ENCODE peak calls at places on chromosomes 11 and 22, in seven cellular contexts. M is BJ, L is retinal pigment epithelial cell, O is AG04450, H is A549, Y is uterus, C is GM23338. E is an unnamed sample.

GRCh38 chr11:72069787-72070251 is 10.5 kb downstream of the NUMA1 start:
- DNase-seq in M (peak), L (peak), O (peak), H (peak), Y (peak), C (peak), E (no peak)

GRCh38 chr11:72553748-72554147 is 119.4 kb upstream of the CLPB start:
- DNase-seq in M (no peak), L (no peak), O (no peak), H (peak), Y (no peak), C (peak), E (peak)

GRCh38 chr22:48445113-48445827 is 1382.4 kb downstream of the BRD1 start:
- DNase-seq in M (no peak), L (no peak), O (no peak), H (peak), Y (no peak), C (no peak), E (no peak)

GRCh38 chr11:117096140-117096972 is 1.9 kb downstream of the SIK3 start:
- DNase-seq in M (peak), L (no peak), O (no peak), H (peak), Y (no peak), C (peak), E (peak)

GRCh38 chr11:64095949-64096348 is 60.2 kb downstream of the FLRT1 start:
- DNase-seq in M (no peak), L (no peak), O (no peak), H (no peak), Y (no peak), C (no peak), E (no peak)

GRCh38 chr11:112989198-112989597 is 28.0 kb downstream of the NCAM1 start:
- DNase-seq in M (no peak), L (no peak), O (no peak), H (no peak), Y (no peak), C (no peak), E (no peak)

GRCh38 chr11:27421819-27422494 is 50.6 kb downstream of the LGR4 start:
- DNase-seq in M (no peak), L (no peak), O (no peak), H (no peak), Y (no peak), C (no peak), E (no peak)

GRCh38 chr11:73981051-73981805 is 1.4 kb downstream of the UCP2 start:
- DNase-seq in M (no peak), L (no peak), O (no peak), H (no peak), Y (no peak), C (no peak), E (peak)

GRCh38 chr22:49380095-49380827 is 447.4 kb downstream of the BRD1 start:
- DNase-seq in M (no peak), L (no peak), O (no peak), H (no peak), Y (no peak), C (no peak), E (no peak)

GRCh38 chr11:13160745-13161144 is 116.8 kb upstream of the BMAL1 start:
- DNase-seq in M (no peak), L (no peak), O (no peak), H (no peak), Y (no peak), C (no peak), E (no peak)

GRCh38 chr11:73189315-73189714 is 28.8 kb upstream of the P2RY2 start:
- DNase-seq in M (no peak), L (no peak), O (no peak), H (no peak), Y (no peak), C (no peak), E (no peak)

GRCh38 chr11:33722579-33723234 is 13.5 kb downstream of the CD59 start:
- DNase-seq in M (no peak), L (no peak), O (no peak), H (peak), Y (no peak), C (no peak), E (no peak)

GRCh38 chr11:706439-706956 is 467 bp downstream of the EPS8L2 start:
- DNase-seq in M (no peak), L (no peak), O (no peak), H (peak), Y (no peak), C (no peak), E (peak)

GRCh38 chr11:131889146-131889577 is 518.7 kb downstream of the NTM start:
- DNase-seq in M (peak), L (peak), O (peak), H (no peak), Y (peak), C (peak), E (no peak)

GRCh38 chr11:71169328-71169727 is 83.0 kb downstream of the SHANK2 start:
- DNase-seq in M (no peak), L (peak), O (no peak), H (no peak), Y (no peak), C (no peak), E (no peak)

GRCh38 chr22:30344447-30345200 is 12.1 kb downstream of the SF3A1 start:
- DNase-seq in M (no peak), L (no peak), O (no peak), H (no peak), Y (no peak), C (no peak), E (no peak)

GRCh38 chr11:46293616-46294015 is 16.2 kb downstream of the CREB3L1 start:
- DNase-seq in M (peak), L (peak), O (no peak), H (no peak), Y (no peak), C (no peak), E (no peak)

GRCh38 chr11:8794677-8795103 is 112.1 kb downstream of the RPL27A start:
- DNase-seq in M (no peak), L (no peak), O (no peak), H (peak), Y (no peak), C (peak), E (no peak)

GRCh38 chr11:122785156-122785605 is 53.1 kb upstream of the CRTAM start:
- DNase-seq in M (no peak), L (no peak), O (no peak), H (no peak), Y (no peak), C (no peak), E (no peak)

GRCh38 chr11:2099523-2100316 is 39.5 kb downstream of the IGF2 start:
- DNase-seq in M (no peak), L (no peak), O (no peak), H (no peak), Y (no peak), C (peak), E (peak)

GRCh38 chr11:47186937-47187681 is 875 bp upstream of the PACSIN3 start:
- DNase-seq in M (no peak), L (no peak), O (no peak), H (peak), Y (peak), C (peak), E (peak)

GRCh38 chr11:71255323-71255722 is 2.9 kb upstream of the SHANK2 start:
- DNase-seq in M (no peak), L (no peak), O (no peak), H (no peak), Y (no peak), C (peak), E (no peak)

GRCh38 chr11:121459413-121460041 is 6.8 kb upstream of the SORL1-AS1 start:
- DNase-seq in M (no peak), L (no peak), O (no peak), H (no peak), Y (no peak), C (no peak), E (no peak)

GRCh38 chr22:45091254-45091854 is 72.4 kb upstream of the NUP50 start:
- DNase-seq in M (no peak), L (no peak), O (no peak), H (no peak), Y (no peak), C (no peak), E (no peak)

GRCh38 chr11:77074205-77074604 is 7.4 kb downstream of the CAPN5 start:
- DNase-seq in M (no peak), L (no peak), O (no peak), H (no peak), Y (peak), C (no peak), E (peak)

GRCh38 chr11:36376888-36377758 is 81.0 kb downstream of the PRR5L start:
- DNase-seq in M (no peak), L (no peak), O (no peak), H (peak), Y (peak), C (peak), E (peak)

GRCh38 chr22:36395922-36396321 is 8.2 kb upstream of the MYH9 start:
- DNase-seq in M (no peak), L (no peak), O (no peak), H (peak), Y (no peak), C (no peak), E (no peak)

GRCh38 chr11:64566915-64567882 is 23.8 kb upstream of the SLC22A12 start:
- DNase-seq in M (no peak), L (no peak), O (no peak), H (no peak), Y (no peak), C (no peak), E (peak)

GRCh38 chr22:50490531-50491308 is 4.1 kb downstream of the MIOX start:
- DNase-seq in M (no peak), L (no peak), O (no peak), H (no peak), Y (no peak), C (no peak), E (no peak)

GRCh38 chr22:17412232-17412631 is 43.0 kb downstream of the CECR2 start:
- DNase-seq in M (no peak), L (no peak), O (no peak), H (no peak), Y (no peak), C (peak), E (no peak)

GRCh38 chr22:22348127-22348814 is 103.7 kb downstream of the VPREB1 start:
- DNase-seq in M (no peak), L (no peak), O (no peak), H (peak), Y (no peak), C (peak), E (peak)

GRCh38 chr22:50206599-50206998 is 5.8 kb downstream of the SELENOO start:
- DNase-seq in M (no peak), L (no peak), O (no peak), H (peak), Y (no peak), C (peak), E (peak)

GRCh38 chr11:94144233-94144632 is 15.6 kb downstream of the PANX1 start:
- DNase-seq in M (no peak), L (no peak), O (no peak), H (no peak), Y (no peak), C (no peak), E (no peak)

GRCh38 chr11:85182437-85183109 is 444.6 kb downstream of the DLG2 start:
- DNase-seq in M (no peak), L (peak), O (no peak), H (peak), Y (no peak), C (peak), E (peak)

GRCh38 chr11:108511851-108512474 is 13.8 kb upstream of the POGLUT3 start:
- DNase-seq in M (peak), L (no peak), O (no peak), H (peak), Y (no peak), C (no peak), E (no peak)

GRCh38 chr22:24338701-24339451 is 68.2 kb downstream of the SPECC1L start:
- DNase-seq in M (no peak), L (no peak), O (no peak), H (no peak), Y (no peak), C (peak), E (peak)

GRCh38 chr11:116207781-116208180 is 565.0 kb downstream of the BUD13 start:
- DNase-seq in M (no peak), L (no peak), O (no peak), H (no peak), Y (no peak), C (no peak), E (no peak)

GRCh38 chr11:29484548-29484947 is 532.3 kb downstream of the KCNA4 start:
- DNase-seq in M (no peak), L (no peak), O (no peak), H (no peak), Y (no peak), C (no peak), E (no peak)

GRCh38 chr22:49967333-49968241 is 7.0 kb downstream of the PIM3 start:
- DNase-seq in M (no peak), L (no peak), O (no peak), H (no peak), Y (peak), C (no peak), E (peak)

GRCh38 chr11:9923280-9923679 is 259.4 kb downstream of the SWAP70 start:
- DNase-seq in M (no peak), L (no peak), O (no peak), H (no peak), Y (no peak), C (peak), E (no peak)
- H3K4me3 ChIP-seq in M (no peak), L (no peak), O (no peak), H (no peak), Y (no peak), C (peak), E (no peak)

DNA sequence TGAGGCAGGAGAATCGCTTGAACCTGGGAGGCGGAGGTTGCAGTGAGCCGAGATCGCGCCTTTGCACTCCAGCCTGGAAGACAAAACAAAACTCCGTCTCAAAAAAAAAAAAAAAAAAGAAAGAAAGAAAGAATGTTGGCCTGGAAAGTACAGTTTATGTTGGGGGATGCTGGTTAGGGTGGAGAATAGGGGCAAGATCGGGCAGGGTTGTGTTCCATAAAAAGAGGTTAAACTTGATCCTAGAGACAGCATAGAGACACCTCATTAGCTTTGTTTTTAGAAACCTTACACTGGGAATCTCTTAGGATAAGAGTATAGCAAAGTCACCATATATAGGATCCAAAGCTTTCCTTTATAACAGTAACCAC is 1.9 kb upstream of the FTH1 start:
- DNase-seq in M (no peak), L (no peak), O (no peak), H (no peak), Y (no peak), C (no peak), E (no peak)
- H3K4me3 ChIP-seq in M (no peak), L (no peak), O (no peak), H (no peak), Y (no peak), C (no peak), E (no peak)

DNA sequence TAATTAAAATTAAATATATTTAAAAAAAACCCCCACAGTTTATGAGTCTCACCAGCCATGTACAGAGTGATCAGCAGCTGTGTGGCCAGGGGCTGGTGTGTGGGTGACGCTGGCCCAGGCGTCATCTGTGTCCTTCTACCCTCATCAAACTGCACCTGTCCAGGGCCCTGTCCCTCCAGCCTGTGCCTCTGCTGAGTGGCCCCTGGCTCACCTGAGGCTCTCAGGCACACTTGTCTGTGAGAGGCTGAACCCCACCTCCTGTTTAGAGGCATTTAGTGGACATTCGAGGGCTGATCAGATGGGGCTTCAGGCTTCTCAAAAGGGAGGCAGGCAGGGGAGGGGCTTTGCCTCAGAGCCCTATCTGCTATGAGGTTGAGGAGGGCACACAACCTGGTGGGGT is 29.9 kb upstream of the SMIM38 start:
- DNase-seq in M (no peak), L (no peak), O (no peak), H (no peak), Y (no peak), C (no peak), E (no peak)
- H3K4me3 ChIP-seq in M (no peak), L (no peak), O (no peak), H (no peak), Y (no peak), C (no peak), E (no peak)

DNA sequence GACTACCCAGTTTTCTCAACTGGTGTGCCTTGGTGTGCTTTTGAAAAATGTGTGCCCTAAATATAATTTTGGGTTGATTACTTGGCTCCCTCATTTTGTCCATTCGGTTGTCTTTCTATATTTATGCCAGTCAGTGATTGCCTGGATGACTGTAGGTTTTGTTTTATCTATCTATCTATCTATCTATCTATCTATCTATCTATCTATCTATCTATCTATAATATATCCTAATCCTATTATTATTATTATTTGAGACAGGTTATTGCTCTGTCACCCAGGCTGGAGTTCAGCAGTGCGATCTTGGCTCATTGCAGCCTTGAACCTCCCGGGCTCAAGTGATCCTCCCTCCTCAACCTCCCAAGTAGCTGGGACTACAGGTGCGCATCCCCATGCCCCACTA is 111.4 kb upstream of the GRK3 start:
- DNase-seq in M (no peak), L (no peak), O (no peak), H (no peak), Y (no peak), C (no peak), E (no peak)
- H3K4me3 ChIP-seq in M (no peak), L (no peak), O (no peak), H (no peak), Y (no peak), C (no peak), E (no peak)

E was measured in H7.